ENCODE peak calls at places on chromosomes 1 and 21, in four cellular contexts. P, Z, T and J are unnamed samples.

GRCh38 chr21:38699048-38699447 is 106.7 kb upstream of the ETS2 start:
- DNase-seq in P (no peak), T (no peak), Z (peak), J (no peak)

GRCh38 chr1:43547538-43548072 is 16.9 kb downstream of the PTPRF start:
- DNase-seq in Z (no peak), T (no peak), P (no peak), J (no peak)

GRCh38 chr1:45767035-45767434 is 16.6 kb upstream of the IPP start:
- DNase-seq in T (peak), P (no peak), Z (no peak), J (no peak)

GRCh38 chr1:205357567-205357966 is 845 bp upstream of the KLHDC8A start:
- DNase-seq in P (no peak), Z (no peak), T (no peak), J (no peak)

GRCh38 chr1:159881930-159882839 is 17.8 kb downstream of the CFAP45 start:
- DNase-seq in T (peak), P (peak), Z (no peak), J (no peak)

GRCh38 chr1:13646533-13646932 is 53.5 kb upstream of the PRDM2 start:
- DNase-seq in Z (no peak), T (no peak), P (no peak), J (no peak)

GRCh38 chr1:184827600-184828368 is 73.1 kb upstream of the EDEM3 start:
- DNase-seq in P (no peak), Z (no peak), T (peak), J (no peak)

GRCh38 chr1:167491586-167492408 is 26.5 kb downstream of the CD247 start:
- DNase-seq in Z (peak), T (no peak), P (no peak), J (no peak)

GRCh38 chr1:23422313-23422877 is 2.2 kb downstream of the TCEA3 start:
- DNase-seq in P (no peak), Z (no peak), T (peak), J (peak)

GRCh38 chr1:229539868-229540506 is 18.5 kb downstream of the ABCB10 start:
- DNase-seq in P (no peak), Z (no peak), T (no peak), J (no peak)

GRCh38 chr1:205052689-205053088 is 9.7 kb downstream of the CNTN2 start:
- DNase-seq in P (no peak), Z (no peak), T (no peak), J (no peak)

GRCh38 chr1:154809436-154810413 is 60.4 kb downstream of the KCNN3 start:
- DNase-seq in Z (no peak), P (no peak), T (peak), J (no peak)

GRCh38 chr1:244969355-244970235 is 105.3 kb upstream of the HNRNPU start:
- DNase-seq in Z (peak), T (peak), P (peak), J (peak)

GRCh38 chr21:42539931-42540343 is 26.3 kb downstream of the SLC37A1 start:
- DNase-seq in T (no peak), Z (peak), P (no peak), J (no peak)

GRCh38 chr1:29245876-29246275 is 9.6 kb downstream of the PTPRU start:
- DNase-seq in P (no peak), T (peak), Z (no peak), J (no peak)

GRCh38 chr1:159826436-159827101 is at the start of gene SLAMF8:
- DNase-seq in T (peak), Z (no peak), P (no peak), J (peak)

GRCh38 chr1:242185728-242186127 is 186.8 kb upstream of the MAP1LC3C start:
- DNase-seq in T (peak), P (no peak), Z (no peak), J (no peak)

GRCh38 chr1:116581323-116581885 is 10.6 kb upstream of the CD58 start:
- DNase-seq in P (no peak), Z (no peak), T (no peak), J (no peak)

GRCh38 chr1:206568256-206568655 is 44.0 kb downstream of the EIF2D start:
- DNase-seq in Z (no peak), P (no peak), T (peak), J (no peak)

GRCh38 chr1:204475651-204476432 is 18.8 kb downstream of the PIK3C2B start:
- DNase-seq in P (no peak), T (no peak), Z (no peak), J (no peak)

GRCh38 chr1:17909634-17910033 is 154.5 kb downstream of the ACTL8 start:
- DNase-seq in P (no peak), Z (peak), T (peak), J (no peak)

GRCh38 chr1:115237023-115237422 is 101.0 kb downstream of the NGF start:
- DNase-seq in T (no peak), Z (no peak), P (no peak), J (no peak)

GRCh38 chr1:41487729-41488598 is 3.5 kb upstream of the EDN2 start:
- DNase-seq in P (no peak), T (no peak), Z (no peak), J (no peak)

GRCh38 chr1:184051485-184052193 is at the start of gene TSEN15:
- DNase-seq in T (peak), P (peak), Z (peak), J (peak)

GRCh38 chr1:97647776-97648175 is 273.1 kb downstream of the DPYD start:
- DNase-seq in T (peak), P (no peak), Z (no peak), J (no peak)

GRCh38 chr1:58447047-58447446 is 99.5 kb downstream of the OMA1 start:
- DNase-seq in Z (no peak), T (no peak), P (no peak), J (no peak)